ENCODE peak calls at places on chromosomes 16 and 17, in five cellular contexts. Y is sigmoid colon; K is small intestine; P is tibial artery; U is CD4-positive, CD25-positive, alpha-beta regulatory T cell. D is an unnamed sample.

GRCh38 chr17:56570199-56570598 is 23.3 kb upstream of the NOG start:
- DNase-seq in Y (no peak), K (no peak), P (no peak), U (no peak), D (peak; percentile 21)

GRCh38 chr17:65243838-65244237 is 106.7 kb downstream of the RGS9 start:
- DNase-seq in Y (no peak), K (no peak), P (no peak), U (no peak), D (peak; percentile 91)

GRCh38 chr17:64091571-64091970 is 38.4 kb downstream of the ERN1 start:
- DNase-seq in Y (no peak), K (no peak), P (no peak), U (no peak), D (no peak)

GRCh38 chr16:17271687-17272086 is 199.1 kb downstream of the XYLT1 start:
- DNase-seq in Y (no peak), K (no peak), P (peak; percentile 72), U (no peak), D (no peak)

GRCh38 chr16:74455619-74456289 is 34.5 kb upstream of the CLEC18B start:
- DNase-seq in Y (no peak), K (peak; percentile 27), P (no peak), U (no peak), D (no peak)

GRCh38 chr16:6018848-6019489 is 921.4 kb upstream of the EEF2KMT start:
- DNase-seq in Y (no peak), K (no peak), P (no peak), U (no peak), D (no peak)

GRCh38 chr17:65185686-65186382 is 48.7 kb downstream of the RGS9 start:
- DNase-seq in Y (no peak), K (no peak), P (no peak), U (no peak), D (no peak)

GRCh38 chr17:47850692-47851573 is at the start of gene SP6:
- DNase-seq in Y (no peak), K (peak; percentile 92), P (no peak), U (peak; percentile 64), D (peak; percentile 93)

GRCh38 chr16:84650062-84650991 is 2.0 kb downstream of the KLHL36 start:
- DNase-seq in Y (no peak), K (no peak), P (no peak), U (no peak), D (no peak)

GRCh38 chr16:19432429-19432828 is 14.7 kb downstream of the TMC5 start:
- DNase-seq in Y (no peak), K (peak; percentile 97), P (no peak), U (peak; percentile 9), D (peak; percentile 48)

GRCh38 chr16:1691276-1691675 is 13.2 kb downstream of the JPT2 start:
- DNase-seq in Y (no peak), K (no peak), P (no peak), U (no peak), D (peak; percentile 70)

GRCh38 chr17:48925991-48926342 is 17.8 kb downstream of the UBE2Z start:
- DNase-seq in Y (no peak), K (no peak), P (no peak), U (no peak), D (no peak)

GRCh38 chr17:48927978-48928716 is 16.5 kb downstream of the SNF8 start:
- DNase-seq in Y (no peak), K (no peak), P (no peak), U (no peak), D (no peak)

GRCh38 chr17:48929812-48930165 is 14.9 kb downstream of the SNF8 start:
- DNase-seq in Y (no peak), K (no peak), P (no peak), U (no peak), D (no peak)

GRCh38 chr17:48930435-48930873 is 14.2 kb downstream of the SNF8 start:
- DNase-seq in Y (no peak), K (no peak), P (no peak), U (no peak), D (no peak)

GRCh38 chr17:48928876-48929811 is 15.5 kb downstream of the SNF8 start:
- DNase-seq in Y (no peak), K (no peak), P (no peak), U (no peak), D (no peak)
- H3K4me3 ChIP-seq in Y (no peak overlapping the region), K (no peak overlapping the region), P (no peak overlapping the region), U (no peak overlapping the region), D (no peak overlapping the region)

GRCh38 chr17:22142091-22142490 is 449.8 kb downstream of the KCNJ18 start:
- DNase-seq in Y (no peak), K (no peak), P (no peak), U (no peak), D (no peak)

DNA sequence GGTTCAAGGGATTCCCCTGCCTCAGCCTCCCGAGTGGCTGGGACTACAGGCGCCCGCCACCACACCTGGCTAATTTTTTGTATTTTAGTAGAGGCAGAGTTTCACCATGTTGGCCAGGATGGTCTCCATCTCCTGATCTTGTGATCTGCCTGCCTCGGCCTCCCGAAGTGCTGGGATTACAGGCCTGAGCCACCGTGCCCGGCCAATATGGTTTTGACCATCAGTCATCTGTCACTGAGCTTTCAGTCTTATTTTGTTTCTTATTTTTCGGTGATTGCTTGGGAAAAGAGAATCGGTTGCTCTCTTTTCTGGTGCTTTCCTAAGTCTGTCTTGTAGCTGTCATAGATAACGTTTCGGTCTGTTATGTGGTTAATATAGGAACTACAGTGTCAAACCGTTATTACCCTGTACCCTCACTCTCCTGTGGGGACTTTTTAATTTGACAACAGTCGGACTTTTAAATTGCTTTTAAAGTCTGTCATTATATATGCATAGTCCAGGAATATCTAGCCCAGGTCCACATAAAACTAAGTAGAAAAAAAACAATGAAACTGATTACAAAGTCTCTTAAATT is 453.4 kb downstream of the KCNJ18 start:
- DNase-seq in Y (no peak), K (no peak), P (no peak), U (no peak), D (no peak)
- H3K9me3 ChIP-seq in Y (no peaks in the 10 kb centered on the region), K (no peaks in the 10 kb centered on the region), P (no peaks in the 10 kb centered on the region), U (peaks cover 5% of the 10 kb centered on the region), D (peaks cover 32% of the 10 kb centered on the region)

DNA sequence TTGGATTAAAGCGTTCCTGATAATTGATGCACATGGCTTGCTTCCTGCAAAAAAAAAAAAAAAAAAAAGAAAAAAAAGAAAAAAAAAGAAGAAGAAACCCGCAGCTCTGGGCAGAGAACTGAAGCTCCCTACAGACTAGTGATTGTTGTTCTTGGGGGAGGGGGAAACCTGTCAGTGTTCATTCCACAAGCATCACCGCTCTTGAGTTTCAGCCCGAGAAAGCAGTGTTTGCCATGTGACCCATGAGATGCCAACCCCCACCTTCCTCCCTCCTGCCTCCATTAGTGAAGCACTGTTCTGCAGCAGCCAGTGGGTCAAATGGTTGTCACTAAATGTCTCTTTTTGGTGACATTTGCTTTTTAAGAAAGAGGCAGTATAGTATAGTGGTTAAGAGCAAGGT is 1.7 kb downstream of the USP43 start:
- DNase-seq in Y (no peak), K (peak; percentile 21), P (no peak), U (no peak), D (peak; percentile 78)
- H3K4me3 ChIP-seq in Y (no peak overlapping the region), K (no peak overlapping the region), P (no peak overlapping the region), U (no peak overlapping the region), D (peak overlapping the region; percentile 77)

DNA sequence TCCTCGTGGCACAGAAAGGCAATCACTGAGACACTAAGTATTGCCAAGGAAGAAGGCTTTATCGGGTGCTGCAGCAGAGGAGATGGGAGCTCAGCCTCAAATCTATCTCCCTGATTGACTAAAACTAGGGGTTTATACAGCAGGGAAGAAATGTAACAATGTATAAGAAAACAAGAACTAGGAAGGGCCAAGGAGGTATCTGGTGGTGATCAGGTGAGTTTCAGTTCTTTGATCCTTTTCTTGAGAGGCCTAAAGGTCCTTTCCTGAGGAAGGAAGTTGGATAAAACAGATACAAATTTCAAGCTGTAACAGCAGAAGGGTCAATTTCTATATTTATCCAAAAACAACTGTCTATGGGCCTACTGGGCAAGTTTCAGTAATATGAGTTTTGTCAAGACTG is 212.4 kb downstream of the COPRS start:
- DNase-seq in Y (no peak), K (no peak), P (no peak), U (no peak), D (no peak)
- H3K9me3 ChIP-seq in Y (peaks cover 8% of the 10 kb centered on the region), K (no peaks in the 10 kb centered on the region), P (peaks cover 12% of the 10 kb centered on the region), U (no peaks in the 10 kb centered on the region), D (no peaks in the 10 kb centered on the region)

DNA sequence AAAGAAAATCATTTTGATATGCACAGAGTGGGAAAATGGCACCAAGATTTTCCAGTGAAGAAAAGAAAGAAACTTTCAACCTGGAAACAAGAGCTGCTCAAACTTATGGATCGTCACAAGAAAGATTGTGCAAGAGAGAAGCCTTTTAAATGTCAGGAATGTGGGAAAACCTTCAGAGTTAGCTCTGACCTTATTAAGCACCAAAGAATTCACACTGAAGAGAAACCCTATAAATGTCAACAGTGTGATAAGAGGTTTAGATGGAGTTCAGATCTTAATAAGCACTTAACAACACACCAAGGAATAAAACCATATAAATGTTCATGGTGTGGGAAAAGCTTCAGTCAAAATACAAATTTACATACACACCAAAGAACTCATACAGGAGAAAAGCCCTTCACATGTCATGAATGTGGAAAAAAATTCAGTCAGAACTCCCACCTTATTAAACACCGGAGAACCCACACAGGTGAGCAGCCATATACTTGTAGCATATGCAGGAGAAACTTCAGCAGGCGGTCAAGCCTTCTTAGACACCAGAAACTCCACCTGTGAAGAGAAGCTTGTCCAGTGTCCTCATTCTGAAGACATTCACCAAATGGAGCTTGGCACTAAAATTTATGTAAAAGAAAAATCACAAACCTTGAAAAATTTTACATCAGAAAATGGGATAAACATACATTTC is 12.2 kb downstream of the ZNF75A start:
- DNase-seq in Y (no peak), K (no peak), P (no peak), U (peak; percentile 26), D (no peak)
- H3K4me3 ChIP-seq in Y (no peak overlapping the region), K (no peak overlapping the region), P (no peak overlapping the region), U (no peak overlapping the region), D (peak overlapping the region; percentile 37)

DNA sequence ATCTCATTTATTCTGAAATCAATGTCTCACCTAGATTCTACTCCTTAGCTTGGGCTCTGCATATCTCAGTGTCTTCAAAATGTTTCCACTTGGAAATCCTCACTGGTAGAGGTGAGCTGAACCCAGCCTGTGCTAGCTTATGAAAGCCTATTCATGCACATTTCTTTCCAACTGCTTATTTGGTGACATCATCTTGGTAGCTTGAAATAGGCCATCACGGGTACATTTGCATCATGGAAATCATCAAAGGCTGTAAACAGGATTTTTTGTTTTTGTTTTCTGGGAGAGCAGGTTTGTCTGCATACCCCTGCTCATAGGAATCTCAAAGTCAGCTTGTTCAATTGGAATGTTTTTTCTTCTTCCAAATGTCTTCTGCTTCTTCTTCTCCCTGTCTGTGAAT is 130.8 kb downstream of the KCNJ18 start:
- DNase-seq in Y (no peak), K (no peak), P (no peak), U (no peak), D (no peak)
- H3K9me3 ChIP-seq in Y (no peaks in the 10 kb centered on the region), K (no peaks in the 10 kb centered on the region), P (no peaks in the 10 kb centered on the region), U (no peaks in the 10 kb centered on the region), D (no peaks in the 10 kb centered on the region)